ENCODE peak calls at places on chromosomes 6 and 20, in nine cellular contexts. One of them, this sample, is unnamed.

GRCh38 chr6:150720774-150721233 is 121.1 kb downstream of the PLEKHG1 start:
- DNase-seq in WTC11: no peak
- DNase-seq in fibroblast of gingiva: no peak
- DNase-seq in naive thymus-derived CD4-positive, alpha-beta T cell: no peak
- DNase-seq in AG04450: no peak
- DNase-seq in RPMI8226: peak; percentile 66
- DNase-seq in ovary: no peak
- DNase-seq in ACHN: no peak
- DNase-seq in CD8-positive, alpha-beta memory T cell: no peak
- DNase-seq in this sample: no peak

GRCh38 chr20:23206061-23206460 is 119.9 kb upstream of the CD93 start:
- DNase-seq in RPMI8226: no peak
- DNase-seq in ACHN: no peak
- DNase-seq in WTC11: no peak
- DNase-seq in CD8-positive, alpha-beta memory T cell: no peak
- DNase-seq in AG04450: no peak
- DNase-seq in naive thymus-derived CD4-positive, alpha-beta T cell: no peak
- DNase-seq in fibroblast of gingiva: no peak
- DNase-seq in ovary: no peak
- DNase-seq in this sample: no peak

GRCh38 chr6:46175446-46175845 is 4.7 kb upstream of the ENPP5 start:
- DNase-seq in ACHN: no peak
- DNase-seq in CD8-positive, alpha-beta memory T cell: peak; percentile 6
- DNase-seq in RPMI8226: no peak
- DNase-seq in ovary: no peak
- DNase-seq in fibroblast of gingiva: no peak
- DNase-seq in AG04450: no peak
- DNase-seq in naive thymus-derived CD4-positive, alpha-beta T cell: no peak
- DNase-seq in WTC11: no peak
- DNase-seq in this sample: peak; percentile 12

GRCh38 chr20:57087102-57087501 is 179.3 kb downstream of the BMP7 start:
- DNase-seq in AG04450: no peak
- DNase-seq in RPMI8226: peak; percentile 56
- DNase-seq in naive thymus-derived CD4-positive, alpha-beta T cell: no peak
- DNase-seq in WTC11: peak; percentile 29
- DNase-seq in ACHN: no peak
- DNase-seq in fibroblast of gingiva: no peak
- DNase-seq in ovary: no peak
- DNase-seq in CD8-positive, alpha-beta memory T cell: no peak
- DNase-seq in this sample: no peak

GRCh38 chr6:5997420-5998093 is 9.2 kb downstream of the NRN1 start:
- DNase-seq in fibroblast of gingiva: no peak
- DNase-seq in naive thymus-derived CD4-positive, alpha-beta T cell: no peak
- DNase-seq in AG04450: no peak
- DNase-seq in WTC11: peak; percentile 56
- DNase-seq in RPMI8226: peak; percentile 46
- DNase-seq in ACHN: no peak
- DNase-seq in CD8-positive, alpha-beta memory T cell: no peak
- DNase-seq in ovary: no peak
- DNase-seq in this sample: no peak

GRCh38 chr6:122571888-122572287 is 38.3 kb upstream of the PKIB start:
- DNase-seq in CD8-positive, alpha-beta memory T cell: no peak
- DNase-seq in ACHN: no peak
- DNase-seq in WTC11: no peak
- DNase-seq in RPMI8226: no peak
- DNase-seq in fibroblast of gingiva: no peak
- DNase-seq in ovary: no peak
- DNase-seq in naive thymus-derived CD4-positive, alpha-beta T cell: no peak
- DNase-seq in AG04450: no peak
- DNase-seq in this sample: no peak

GRCh38 chr6:21847712-21848111 is 254.2 kb downstream of the SOX4 start:
- DNase-seq in ovary: no peak
- DNase-seq in ACHN: no peak
- DNase-seq in RPMI8226: no peak
- DNase-seq in CD8-positive, alpha-beta memory T cell: no peak
- DNase-seq in fibroblast of gingiva: no peak
- DNase-seq in naive thymus-derived CD4-positive, alpha-beta T cell: no peak
- DNase-seq in WTC11: no peak
- DNase-seq in AG04450: no peak
- DNase-seq in this sample: no peak

GRCh38 chr20:48820649-48820973 is 7.2 kb downstream of the PREX1 start:
- DNase-seq in WTC11: no peak
- DNase-seq in fibroblast of gingiva: no peak
- DNase-seq in ovary: no peak
- DNase-seq in RPMI8226: no peak
- DNase-seq in naive thymus-derived CD4-positive, alpha-beta T cell: no peak
- DNase-seq in AG04450: no peak
- DNase-seq in CD8-positive, alpha-beta memory T cell: no peak
- DNase-seq in ACHN: no peak
- DNase-seq in this sample: no peak

GRCh38 chr20:25077610-25078169 is 4.3 kb downstream of the VSX1 start:
- DNase-seq in WTC11: peak; percentile 48
- DNase-seq in fibroblast of gingiva: peak; percentile 32
- DNase-seq in RPMI8226: peak; percentile 47
- DNase-seq in ACHN: peak; percentile 22
- DNase-seq in CD8-positive, alpha-beta memory T cell: no peak
- DNase-seq in naive thymus-derived CD4-positive, alpha-beta T cell: no peak
- DNase-seq in AG04450: no peak
- DNase-seq in ovary: no peak
- DNase-seq in this sample: no peak

GRCh38 chr6:26199057-26199772 is 112.0 kb downstream of the HFE start:
- DNase-seq in ovary: peak; percentile 69
- DNase-seq in naive thymus-derived CD4-positive, alpha-beta T cell: peak; percentile 92
- DNase-seq in CD8-positive, alpha-beta memory T cell: peak; percentile 91
- DNase-seq in RPMI8226: peak; percentile 91
- DNase-seq in ACHN: peak; percentile 92
- DNase-seq in AG04450: peak; percentile 93
- DNase-seq in fibroblast of gingiva: peak; percentile 96
- DNase-seq in WTC11: peak; percentile 70
- DNase-seq in this sample: peak; percentile 82

GRCh38 chr6:69866351-69867074 is at the start of gene COL19A1:
- DNase-seq in naive thymus-derived CD4-positive, alpha-beta T cell: peak; percentile 18
- DNase-seq in AG04450: no peak
- DNase-seq in RPMI8226: peak; percentile 48
- DNase-seq in fibroblast of gingiva: no peak
- DNase-seq in ovary: no peak
- DNase-seq in WTC11: peak; percentile 52
- DNase-seq in CD8-positive, alpha-beta memory T cell: peak; percentile 28
- DNase-seq in ACHN: peak; percentile 4
- DNase-seq in this sample: peak; percentile 16

GRCh38 chr6:72132851-72133250 is 246.5 kb downstream of the RIMS1 start:
- DNase-seq in CD8-positive, alpha-beta memory T cell: no peak
- DNase-seq in ACHN: no peak
- DNase-seq in naive thymus-derived CD4-positive, alpha-beta T cell: no peak
- DNase-seq in RPMI8226: no peak
- DNase-seq in AG04450: no peak
- DNase-seq in WTC11: no peak
- DNase-seq in ovary: no peak
- DNase-seq in fibroblast of gingiva: no peak
- DNase-seq in this sample: no peak

GRCh38 chr6:12296255-12296573 is 6.1 kb downstream of the EDN1 start:
- DNase-seq in RPMI8226: no peak
- DNase-seq in WTC11: no peak
- DNase-seq in naive thymus-derived CD4-positive, alpha-beta T cell: no peak
- DNase-seq in CD8-positive, alpha-beta memory T cell: no peak
- DNase-seq in AG04450: peak; percentile 43
- DNase-seq in fibroblast of gingiva: peak; percentile 94
- DNase-seq in ovary: no peak
- DNase-seq in ACHN: peak; percentile 57
- DNase-seq in this sample: no peak

GRCh38 chr6:85111481-85112001 is 338.3 kb upstream of the NT5E start:
- DNase-seq in AG04450: no peak
- DNase-seq in ACHN: no peak
- DNase-seq in RPMI8226: no peak
- DNase-seq in ovary: peak; percentile 25
- DNase-seq in WTC11: peak; percentile 14
- DNase-seq in fibroblast of gingiva: peak; percentile 64
- DNase-seq in naive thymus-derived CD4-positive, alpha-beta T cell: no peak
- DNase-seq in CD8-positive, alpha-beta memory T cell: no peak
- DNase-seq in this sample: no peak

GRCh38 chr20:38094373-38094775 is 60.8 kb downstream of the RPRD1B start:
- DNase-seq in naive thymus-derived CD4-positive, alpha-beta T cell: no peak
- DNase-seq in ovary: no peak
- DNase-seq in RPMI8226: peak; percentile 14
- DNase-seq in AG04450: no peak
- DNase-seq in fibroblast of gingiva: peak; percentile 76
- DNase-seq in WTC11: no peak
- DNase-seq in ACHN: peak; percentile 47
- DNase-seq in CD8-positive, alpha-beta memory T cell: no peak
- DNase-seq in this sample: no peak

GRCh38 chr6:31186052-31186734 is 15.7 kb upstream of the POU5F1 start:
- DNase-seq in CD8-positive, alpha-beta memory T cell: no peak
- DNase-seq in naive thymus-derived CD4-positive, alpha-beta T cell: no peak
- DNase-seq in RPMI8226: peak; percentile 39
- DNase-seq in WTC11: no peak
- DNase-seq in ovary: no peak
- DNase-seq in fibroblast of gingiva: peak; percentile 27
- DNase-seq in AG04450: no peak
- DNase-seq in ACHN: peak; percentile 86
- DNase-seq in this sample: no peak

GRCh38 chr6:41757931-41758640 is 10.9 kb upstream of the PGC start:
- DNase-seq in fibroblast of gingiva: no peak
- DNase-seq in ACHN: no peak
- DNase-seq in naive thymus-derived CD4-positive, alpha-beta T cell: no peak
- DNase-seq in CD8-positive, alpha-beta memory T cell: no peak
- DNase-seq in ovary: no peak
- DNase-seq in RPMI8226: no peak
- DNase-seq in WTC11: no peak
- DNase-seq in AG04450: no peak
- DNase-seq in this sample: no peak

GRCh38 chr6:130620338-130620781 is 206.8 kb upstream of the SMLR1 start:
- DNase-seq in WTC11: no peak
- DNase-seq in RPMI8226: no peak
- DNase-seq in AG04450: no peak
- DNase-seq in ACHN: no peak
- DNase-seq in fibroblast of gingiva: peak; percentile 25
- DNase-seq in CD8-positive, alpha-beta memory T cell: no peak
- DNase-seq in naive thymus-derived CD4-positive, alpha-beta T cell: no peak
- DNase-seq in ovary: no peak
- DNase-seq in this sample: no peak

GRCh38 chr20:21862224-21862927 is 156.9 kb downstream of the PAX1 start:
- DNase-seq in naive thymus-derived CD4-positive, alpha-beta T cell: no peak
- DNase-seq in ACHN: no peak
- DNase-seq in ovary: no peak
- DNase-seq in WTC11: peak; percentile 56
- DNase-seq in fibroblast of gingiva: no peak
- DNase-seq in CD8-positive, alpha-beta memory T cell: no peak
- DNase-seq in AG04450: no peak
- DNase-seq in RPMI8226: no peak
- DNase-seq in this sample: no peak

GRCh38 chr6:147695819-147696218 is 187.3 kb downstream of the SAMD5 start:
- DNase-seq in RPMI8226: no peak
- DNase-seq in ACHN: no peak
- DNase-seq in naive thymus-derived CD4-positive, alpha-beta T cell: no peak
- DNase-seq in CD8-positive, alpha-beta memory T cell: no peak
- DNase-seq in AG04450: no peak
- DNase-seq in fibroblast of gingiva: no peak
- DNase-seq in ovary: no peak
- DNase-seq in WTC11: no peak
- DNase-seq in this sample: no peak

GRCh38 chr6:111096246-111096645 is 8.9 kb downstream of the SLC16A10 start:
- DNase-seq in ACHN: no peak
- DNase-seq in RPMI8226: peak; percentile 93
- DNase-seq in fibroblast of gingiva: no peak
- DNase-seq in AG04450: no peak
- DNase-seq in ovary: no peak
- DNase-seq in CD8-positive, alpha-beta memory T cell: peak; percentile 82
- DNase-seq in naive thymus-derived CD4-positive, alpha-beta T cell: peak; percentile 81
- DNase-seq in WTC11: no peak
- DNase-seq in this sample: no peak

GRCh38 chr20:7772376-7772775 is 167.9 kb downstream of the HAO1 start:
- DNase-seq in ovary: no peak
- DNase-seq in fibroblast of gingiva: peak; percentile 74
- DNase-seq in ACHN: no peak
- DNase-seq in CD8-positive, alpha-beta memory T cell: no peak
- DNase-seq in AG04450: peak; percentile 32
- DNase-seq in RPMI8226: no peak
- DNase-seq in naive thymus-derived CD4-positive, alpha-beta T cell: no peak
- DNase-seq in WTC11: no peak
- DNase-seq in this sample: no peak

GRCh38 chr6:69796081-69796626 is 656 bp downstream of the LMBRD1 start:
- DNase-seq in RPMI8226: peak; percentile 78
- DNase-seq in CD8-positive, alpha-beta memory T cell: peak; percentile 75
- DNase-seq in ovary: no peak
- DNase-seq in WTC11: peak; percentile 34
- DNase-seq in AG04450: no peak
- DNase-seq in naive thymus-derived CD4-positive, alpha-beta T cell: peak; percentile 69
- DNase-seq in fibroblast of gingiva: peak; percentile 22
- DNase-seq in ACHN: peak; percentile 29
- DNase-seq in this sample: no peak

GRCh38 chr6:165231177-165231576 is 78.2 kb downstream of the C6orf118 start:
- DNase-seq in fibroblast of gingiva: no peak
- DNase-seq in ovary: no peak
- DNase-seq in ACHN: no peak
- DNase-seq in RPMI8226: no peak
- DNase-seq in CD8-positive, alpha-beta memory T cell: no peak
- DNase-seq in naive thymus-derived CD4-positive, alpha-beta T cell: no peak
- DNase-seq in WTC11: no peak
- DNase-seq in AG04450: no peak
- DNase-seq in this sample: no peak

GRCh38 chr6:6736753-6737654 is 148.5 kb downstream of the LY86 start:
- DNase-seq in RPMI8226: no peak
- DNase-seq in ovary: peak; percentile 83
- DNase-seq in ACHN: no peak
- DNase-seq in WTC11: peak; percentile 81
- DNase-seq in naive thymus-derived CD4-positive, alpha-beta T cell: no peak
- DNase-seq in CD8-positive, alpha-beta memory T cell: no peak
- DNase-seq in AG04450: no peak
- DNase-seq in fibroblast of gingiva: peak; percentile 76
- DNase-seq in this sample: no peak

GRCh38 chr6:101276066-101276465 is 117.4 kb upstream of the GRIK2 start:
- DNase-seq in CD8-positive, alpha-beta memory T cell: no peak
- DNase-seq in fibroblast of gingiva: no peak
- DNase-seq in RPMI8226: no peak
- DNase-seq in naive thymus-derived CD4-positive, alpha-beta T cell: no peak
- DNase-seq in ACHN: no peak
- DNase-seq in WTC11: no peak
- DNase-seq in ovary: no peak
- DNase-seq in AG04450: no peak
- DNase-seq in this sample: no peak